ENCODE peak calls at places on chromosomes 3 and 15, in four cellular contexts. O is HEK293T, D is AG10803, Z is RPMI7951. N is an unnamed sample.

GRCh38 chr15:72464251-72464650 is 9.9 kb upstream of the ARIH1 start:
- DNase-seq in O (no peak), D (no peak), Z (no peak), N (no peak)

GRCh38 chr3:23856286-23856685 is 50.5 kb downstream of the UBE2E1 start:
- DNase-seq in O (no peak), D (no peak), Z (peak; percentile 19), N (no peak)

GRCh38 chr15:57425842-57426241 is 49.5 kb downstream of the CGNL1 start:
- DNase-seq in O (no peak), D (no peak), Z (no peak), N (no peak)

GRCh38 chr3:183180765-183181295 is 18.3 kb upstream of the LAMP3 start:
- DNase-seq in O (no peak), D (no peak), Z (no peak), N (no peak)

GRCh38 chr3:16513141-16514020 is at the start of gene RFTN1:
- DNase-seq in O (peak; percentile 51), D (peak; percentile 61), Z (peak; percentile 77), N (peak; percentile 80)

GRCh38 chr3:173653781-173654180 is 256.2 kb downstream of the NLGN1 start:
- DNase-seq in O (no peak), D (no peak), Z (no peak), N (no peak)

GRCh38 chr3:101377796-101378195 is 57.4 kb upstream of the IMPG2 start:
- DNase-seq in O (no peak), D (no peak), Z (peak; percentile 3), N (no peak)

GRCh38 chr3:36864180-36865053 is 80.4 kb downstream of the TRANK1 start:
- DNase-seq in O (no peak), D (no peak), Z (no peak), N (no peak)

GRCh38 chr15:92683511-92683834 is 27.9 kb upstream of the FAM174B start:
- DNase-seq in O (no peak), D (peak; percentile 22), Z (peak; percentile 8), N (peak; percentile 52)

GRCh38 chr15:89783111-89783860 is 7.2 kb downstream of the MESP2 start:
- DNase-seq in O (no peak), D (peak; percentile 84), Z (peak; percentile 38), N (no peak)

GRCh38 chr3:16427309-16427965 is 86.1 kb downstream of the RFTN1 start:
- DNase-seq in O (no peak), D (peak; percentile 96), Z (peak; percentile 92), N (no peak)

N was measured in Right ventricle myocardium superior.